ENCODE peak calls at places on chromosomes 3 and 15, in six cellular contexts. One of them, this sample, is unnamed.

GRCh38 chr15:68010366-68010765 is 43.7 kb upstream of the PIAS1 start:
- DNase-seq in HL-60: no peak
- DNase-seq in GM12865: no peak
- DNase-seq in GM06990: no peak
- DNase-seq in K562: no peak
- DNase-seq in brain microvascular endothelial cell: no peak
- DNase-seq in this sample: no peak

GRCh38 chr3:37591130-37591865 is 270.4 kb upstream of the CTDSPL start:
- DNase-seq in HL-60: no peak
- DNase-seq in GM12865: no peak
- DNase-seq in GM06990: no peak
- DNase-seq in K562: no peak
- DNase-seq in brain microvascular endothelial cell: no peak
- DNase-seq in this sample: no peak

GRCh38 chr3:151265866-151266265 is 12.5 kb downstream of the P2RY14 start:
- DNase-seq in HL-60: peak
- DNase-seq in GM12865: peak
- DNase-seq in GM06990: peak
- DNase-seq in K562: no peak
- DNase-seq in brain microvascular endothelial cell: no peak
- DNase-seq in this sample: peak

GRCh38 chr3:187112934-187113793 is 26.1 kb downstream of the RPL39L start:
- DNase-seq in HL-60: no peak
- DNase-seq in GM12865: peak
- DNase-seq in GM06990: no peak
- DNase-seq in K562: peak
- DNase-seq in brain microvascular endothelial cell: peak
- DNase-seq in this sample: no peak

GRCh38 chr15:66789029-66790025 is 87.3 kb downstream of the SMAD6 start:
- DNase-seq in HL-60: peak
- DNase-seq in GM12865: peak
- DNase-seq in GM06990: no peak
- DNase-seq in K562: peak
- DNase-seq in brain microvascular endothelial cell: peak
- DNase-seq in this sample: no peak

GRCh38 chr3:71142440-71143161 is 440.9 kb downstream of the FOXP1 start:
- DNase-seq in HL-60: peak
- DNase-seq in GM12865: no peak
- DNase-seq in GM06990: no peak
- DNase-seq in K562: no peak
- DNase-seq in brain microvascular endothelial cell: no peak
- DNase-seq in this sample: no peak

GRCh38 chr3:24229468-24230263 is 265.0 kb downstream of the THRB start:
- DNase-seq in HL-60: no peak
- DNase-seq in GM12865: peak
- DNase-seq in GM06990: no peak
- DNase-seq in K562: no peak
- DNase-seq in brain microvascular endothelial cell: no peak
- DNase-seq in this sample: no peak

GRCh38 chr3:150022406-150023238 is 51.9 kb upstream of the PFN2 start:
- DNase-seq in HL-60: no peak
- DNase-seq in GM12865: peak
- DNase-seq in GM06990: no peak
- DNase-seq in K562: no peak
- DNase-seq in brain microvascular endothelial cell: peak
- DNase-seq in this sample: no peak

GRCh38 chr15:82843561-82843960 is 34.1 kb downstream of the WHAMM start:
- DNase-seq in HL-60: no peak
- DNase-seq in GM12865: no peak
- DNase-seq in GM06990: no peak
- DNase-seq in K562: no peak
- DNase-seq in brain microvascular endothelial cell: no peak
- DNase-seq in this sample: no peak

GRCh38 chr3:29373016-29373690 is 92.3 kb downstream of the RBMS3 start:
- DNase-seq in HL-60: no peak
- DNase-seq in GM12865: no peak
- DNase-seq in GM06990: no peak
- DNase-seq in K562: no peak
- DNase-seq in brain microvascular endothelial cell: peak
- DNase-seq in this sample: no peak

GRCh38 chr3:69085543-69086132 is 901 bp downstream of the ARL6IP5 start:
- DNase-seq in HL-60: peak
- DNase-seq in GM12865: peak
- DNase-seq in GM06990: no peak
- DNase-seq in K562: no peak
- DNase-seq in brain microvascular endothelial cell: no peak
- DNase-seq in this sample: no peak

GRCh38 chr3:69084668-69085542 is at the start of gene ARL6IP5:
- DNase-seq in HL-60: peak
- DNase-seq in GM12865: peak
- DNase-seq in GM06990: peak
- DNase-seq in K562: peak
- DNase-seq in brain microvascular endothelial cell: peak
- DNase-seq in this sample: peak

GRCh38 chr3:69086133-69086722 is 1.5 kb downstream of the ARL6IP5 start:
- DNase-seq in HL-60: peak
- DNase-seq in GM12865: peak
- DNase-seq in GM06990: no peak
- DNase-seq in K562: peak
- DNase-seq in brain microvascular endothelial cell: peak
- DNase-seq in this sample: no peak

GRCh38 chr3:69082805-69083204 is 1.9 kb upstream of the ARL6IP5 start:
- DNase-seq in HL-60: no peak
- DNase-seq in GM12865: peak
- DNase-seq in GM06990: peak
- DNase-seq in K562: no peak
- DNase-seq in brain microvascular endothelial cell: peak
- DNase-seq in this sample: peak

GRCh38 chr3:69084326-69084667 is 440 bp upstream of the ARL6IP5 start:
- DNase-seq in HL-60: no peak
- DNase-seq in GM12865: no peak
- DNase-seq in GM06990: no peak
- DNase-seq in K562: no peak
- DNase-seq in brain microvascular endothelial cell: peak
- DNase-seq in this sample: no peak
- H3K4me3 ChIP-seq in HL-60: peak
- H3K4me3 ChIP-seq in GM12865: peak
- H3K4me3 ChIP-seq in GM06990: peak
- H3K4me3 ChIP-seq in K562: peak
- H3K4me3 ChIP-seq in brain microvascular endothelial cell: peak
- H3K4me3 ChIP-seq in this sample: peak

DNA sequence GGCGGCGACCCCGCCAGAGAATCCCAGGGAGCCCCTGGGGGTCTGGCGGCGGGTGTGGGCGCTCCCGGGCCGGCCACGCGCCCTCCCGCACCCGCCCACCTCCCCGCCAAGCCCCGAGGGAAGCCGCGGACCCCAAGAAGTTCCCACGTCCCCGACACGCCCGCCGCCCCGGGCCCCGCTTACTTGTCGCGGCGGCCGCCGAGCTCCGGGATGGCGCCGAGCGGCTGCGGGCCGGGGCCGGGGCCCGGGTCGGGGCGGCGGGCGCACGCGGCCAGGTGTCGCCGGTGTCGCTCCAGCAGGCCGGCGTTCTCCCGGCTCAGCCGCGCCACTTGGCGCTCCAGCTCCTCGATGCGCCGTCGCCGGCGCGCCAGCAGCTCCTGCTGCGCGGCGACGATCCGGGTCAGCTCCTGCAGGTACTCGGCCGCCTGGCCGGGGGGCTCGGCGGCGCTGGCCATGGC is 137.6 kb downstream of the NUP210 start:
- DNase-seq in HL-60: no peak
- DNase-seq in GM12865: no peak
- DNase-seq in GM06990: no peak
- DNase-seq in K562: peak
- DNase-seq in brain microvascular endothelial cell: no peak
- DNase-seq in this sample: no peak
- TF ChIP-seq CTCF in HL-60: no peak
- TF ChIP-seq CTCF in GM12865: no peak
- TF ChIP-seq CTCF in GM06990: no peak
- TF ChIP-seq CTCF in K562: no peak
- TF ChIP-seq CTCF in brain microvascular endothelial cell: no peak
- TF ChIP-seq CTCF in this sample: no peak

GRCh38 chr15:63501256-63502089 is 2.9 kb upstream of the USP3 start:
- DNase-seq in HL-60: no peak
- DNase-seq in GM12865: peak
- DNase-seq in GM06990: peak
- DNase-seq in K562: no peak
- DNase-seq in brain microvascular endothelial cell: peak
- DNase-seq in this sample: no peak
- H3K4me3 ChIP-seq in HL-60: no peak
- H3K4me3 ChIP-seq in GM12865: peak
- H3K4me3 ChIP-seq in GM06990: peak
- H3K4me3 ChIP-seq in K562: no peak
- H3K4me3 ChIP-seq in brain microvascular endothelial cell: peak
- H3K4me3 ChIP-seq in this sample: peak

GRCh38 chr3:109803274-109803673 is 465.9 kb upstream of the DPPA4 start:
- DNase-seq in HL-60: no peak
- DNase-seq in GM12865: no peak
- DNase-seq in GM06990: no peak
- DNase-seq in K562: no peak
- DNase-seq in brain microvascular endothelial cell: no peak
- DNase-seq in this sample: no peak
- TF ChIP-seq CTCF in HL-60: peak
- TF ChIP-seq CTCF in GM12865: peak
- TF ChIP-seq CTCF in GM06990: peak
- TF ChIP-seq CTCF in K562: no peak
- TF ChIP-seq CTCF in brain microvascular endothelial cell: peak
- TF ChIP-seq CTCF in this sample: no peak

DNA sequence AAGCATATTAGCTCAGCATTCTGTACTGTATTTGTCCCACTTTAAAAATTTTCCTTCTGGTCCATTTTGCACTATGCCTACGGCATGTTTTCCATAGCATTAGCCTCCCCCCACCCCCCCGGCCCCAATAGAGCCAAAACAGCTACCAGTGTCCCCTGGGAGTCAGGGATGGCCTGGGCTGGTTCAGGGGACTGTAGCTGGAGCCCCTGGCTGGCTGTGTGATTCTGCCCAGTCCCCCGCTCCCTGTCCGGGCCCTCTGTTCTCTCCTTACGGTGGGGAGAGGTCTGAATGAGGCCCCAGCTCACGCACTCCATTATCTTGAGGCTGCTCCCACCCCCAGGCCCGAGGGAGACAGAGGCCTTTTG is 70.1 kb downstream of the KLF15 start:
- DNase-seq in HL-60: no peak
- DNase-seq in GM12865: no peak
- DNase-seq in GM06990: no peak
- DNase-seq in K562: no peak
- DNase-seq in brain microvascular endothelial cell: no peak
- DNase-seq in this sample: no peak
- H3K4me3 ChIP-seq in HL-60: no peak
- H3K4me3 ChIP-seq in GM12865: no peak
- H3K4me3 ChIP-seq in GM06990: no peak
- H3K4me3 ChIP-seq in K562: no peak
- H3K4me3 ChIP-seq in brain microvascular endothelial cell: peak
- H3K4me3 ChIP-seq in this sample: no peak

GRCh38 chr15:43209059-43209824 is 11.6 kb downstream of the EPB42 start:
- DNase-seq in HL-60: no peak
- DNase-seq in GM12865: no peak
- DNase-seq in GM06990: no peak
- DNase-seq in K562: peak
- DNase-seq in brain microvascular endothelial cell: no peak
- DNase-seq in this sample: no peak
- TF ChIP-seq CTCF in HL-60: no peak
- TF ChIP-seq CTCF in GM12865: no peak
- TF ChIP-seq CTCF in GM06990: peak
- TF ChIP-seq CTCF in K562: peak
- TF ChIP-seq CTCF in brain microvascular endothelial cell: peak
- TF ChIP-seq CTCF in this sample: peak

GRCh38 chr3:55406666-55407425 is 80.3 kb downstream of the WNT5A start:
- DNase-seq in HL-60: no peak
- DNase-seq in GM12865: no peak
- DNase-seq in GM06990: no peak
- DNase-seq in K562: no peak
- DNase-seq in brain microvascular endothelial cell: no peak
- DNase-seq in this sample: no peak

GRCh38 chr3:55405436-55405835 is 81.7 kb downstream of the WNT5A start:
- DNase-seq in HL-60: no peak
- DNase-seq in GM12865: peak
- DNase-seq in GM06990: no peak
- DNase-seq in K562: peak
- DNase-seq in brain microvascular endothelial cell: no peak
- DNase-seq in this sample: no peak

GRCh38 chr3:55409802-55410201 is 77.3 kb downstream of the WNT5A start:
- DNase-seq in HL-60: no peak
- DNase-seq in GM12865: no peak
- DNase-seq in GM06990: no peak
- DNase-seq in K562: no peak
- DNase-seq in brain microvascular endothelial cell: no peak
- DNase-seq in this sample: no peak

GRCh38 chr3:55407426-55407820 is 79.7 kb downstream of the WNT5A start:
- DNase-seq in HL-60: no peak
- DNase-seq in GM12865: no peak
- DNase-seq in GM06990: no peak
- DNase-seq in K562: no peak
- DNase-seq in brain microvascular endothelial cell: no peak
- DNase-seq in this sample: no peak

DNA sequence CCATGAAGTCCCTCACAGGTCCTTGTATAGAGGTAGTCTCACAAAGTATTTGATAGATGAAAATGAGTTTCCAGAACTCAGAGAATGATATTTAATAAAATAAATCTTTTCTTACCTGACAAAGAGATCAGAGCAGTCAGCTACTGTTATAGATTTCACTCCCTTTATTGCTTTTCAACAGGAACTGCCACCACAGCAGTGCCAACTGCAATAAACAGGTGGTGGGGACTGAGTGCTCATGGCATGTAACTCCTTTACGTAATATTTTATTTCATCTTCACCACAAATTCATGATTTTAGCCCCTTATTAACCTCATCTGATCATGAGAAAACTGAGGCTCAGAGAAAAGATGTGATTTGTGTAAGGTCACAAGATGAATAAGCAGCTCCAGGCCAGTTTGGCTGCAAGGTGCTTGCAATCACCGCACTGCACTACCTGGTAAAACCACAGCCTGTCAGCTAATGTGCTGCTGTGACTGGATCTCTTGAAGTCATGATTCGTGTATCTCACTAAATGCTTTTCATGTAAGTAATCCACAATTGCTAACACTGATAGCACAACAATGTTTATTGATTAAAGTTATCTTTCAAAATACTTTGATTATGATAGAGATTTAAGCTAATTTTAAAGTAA is 78.8 kb downstream of the WNT5A start:
- DNase-seq in HL-60: no peak
- DNase-seq in GM12865: no peak
- DNase-seq in GM06990: no peak
- DNase-seq in K562: no peak
- DNase-seq in brain microvascular endothelial cell: no peak
- DNase-seq in this sample: no peak
- H3K4me3 ChIP-seq in HL-60: no peak
- H3K4me3 ChIP-seq in GM12865: no peak
- H3K4me3 ChIP-seq in GM06990: no peak
- H3K4me3 ChIP-seq in K562: no peak
- H3K4me3 ChIP-seq in brain microvascular endothelial cell: no peak
- H3K4me3 ChIP-seq in this sample: no peak

This sample was measured in GM12864.